ENCODE peak calls at places on chromosomes 6 and 20, in nine cellular contexts. Y, F, H, J, Q, L, M, U and G are unnamed samples.

GRCh38 chr6:39092124-39092523 is 22.9 kb downstream of the SAYSD1 start:
- DNase-seq in Y (no peak), F (no peak), H (no peak), J (no peak), Q (no peak), L (peak; percentile 41), M (no peak), U (no peak), G (no peak)

GRCh38 chr6:38725414-38726183 is 10.5 kb downstream of the DNAH8 start:
- DNase-seq in Y (no peak), F (no peak), H (no peak), J (no peak), Q (no peak), L (no peak), M (no peak), U (no peak), G (no peak)

GRCh38 chr6:39214846-39215639 is 14.2 kb downstream of the KCNK5 start:
- DNase-seq in Y (peak; percentile 50), F (no peak), H (peak; percentile 82), J (no peak), Q (no peak), L (peak; percentile 75), M (no peak), U (no peak), G (no peak)

GRCh38 chr6:160973311-160973710 is 18.3 kb upstream of the MAP3K4 start:
- DNase-seq in Y (peak; percentile 53), F (no peak), H (no peak), J (no peak), Q (no peak), L (no peak), M (peak; percentile 76), U (no peak), G (no peak)

GRCh38 chr20:52269327-52269726 is 77.7 kb upstream of the ZFP64 start:
- DNase-seq in Y (no peak), F (no peak), H (no peak), J (no peak), Q (no peak), L (no peak), M (no peak), U (no peak), G (no peak)

GRCh38 chr6:117494694-117495318 is 12.3 kb downstream of the DCBLD1 start:
- DNase-seq in Y (no peak), F (no peak), H (no peak), J (no peak), Q (no peak), L (no peak), M (no peak), U (no peak), G (no peak)

GRCh38 chr6:113560376-113560775 is 296.8 kb upstream of the MARCKS start:
- DNase-seq in Y (no peak), F (no peak), H (no peak), J (no peak), Q (no peak), L (no peak), M (no peak), U (no peak), G (no peak)

GRCh38 chr6:149249370-149250357 is 67.8 kb upstream of the TAB2 start:
- DNase-seq in Y (no peak), F (no peak), H (no peak), J (no peak), Q (no peak), L (no peak), M (no peak), U (no peak), G (no peak)

GRCh38 chr6:66865771-66866170 is 1158.7 kb upstream of the EYS start:
- DNase-seq in Y (no peak), F (no peak), H (no peak), J (no peak), Q (no peak), L (no peak), M (no peak), U (no peak), G (no peak)

GRCh38 chr6:37731888-37732287 is 34.2 kb upstream of the MDGA1 start:
- DNase-seq in Y (no peak), F (peak; percentile 9), H (no peak), J (no peak), Q (no peak), L (peak; percentile 8), M (no peak), U (peak; percentile 31), G (no peak)

GRCh38 chr6:44072452-44072958 is 54.7 kb downstream of the MRPL14 start:
- DNase-seq in Y (no peak), F (no peak), H (no peak), J (no peak), Q (no peak), L (no peak), M (no peak), U (no peak), G (no peak)

GRCh38 chr6:25179051-25179778 is 100.0 kb upstream of the CARMIL1 start:
- DNase-seq in Y (no peak), F (no peak), H (no peak), J (no peak), Q (no peak), L (no peak), M (no peak), U (no peak), G (no peak)

GRCh38 chr20:52190437-52191131 is 995 bp downstream of the ZFP64 start:
- DNase-seq in Y (peak; percentile 36), F (peak; percentile 12), H (no peak), J (peak; percentile 20), Q (peak; percentile 23), L (peak; percentile 53), M (no peak), U (peak; percentile 22), G (peak; percentile 20)

GRCh38 chr6:87430499-87430898 is 22.7 kb downstream of the CFAP206 start:
- DNase-seq in Y (no peak), F (no peak), H (no peak), J (no peak), Q (no peak), L (no peak), M (no peak), U (no peak), G (no peak)

GRCh38 chr6:7172605-7173185 is 64.9 kb downstream of the RREB1 start:
- DNase-seq in Y (peak; percentile 68), F (no peak), H (no peak), J (no peak), Q (no peak), L (peak; percentile 58), M (no peak), U (no peak), G (no peak)

GRCh38 chr6:112029045-112029822 is 24.7 kb upstream of the CCN6 start:
- DNase-seq in Y (peak; percentile 69), F (peak; percentile 57), H (no peak), J (peak; percentile 60), Q (peak; percentile 52), L (peak; percentile 79), M (peak; percentile 75), U (peak; percentile 51), G (peak; percentile 18)

GRCh38 chr6:55040102-55040848 is 134.0 kb upstream of the HCRTR2 start:
- DNase-seq in Y (no peak), F (no peak), H (no peak), J (no peak), Q (no peak), L (no peak), M (no peak), U (no peak), G (no peak)

GRCh38 chr6:107554918-107555317 is 65.0 kb downstream of the SOBP start:
- DNase-seq in Y (no peak), F (no peak), H (no peak), J (no peak), Q (no peak), L (no peak), M (no peak), U (no peak), G (no peak)

GRCh38 chr20:16732506-16733152 is 2.8 kb downstream of the SNRPB2 start:
- DNase-seq in Y (no peak), F (no peak), H (no peak), J (peak; percentile 4), Q (no peak), L (no peak), M (no peak), U (no peak), G (no peak)

GRCh38 chr20:59207742-59208357 is 44.2 kb downstream of the ZNF831 start:
- DNase-seq in Y (peak; percentile 56), F (peak; percentile 55), H (no peak), J (peak; percentile 71), Q (peak; percentile 46), L (peak; percentile 40), M (peak; percentile 57), U (peak; percentile 65), G (peak; percentile 49)

GRCh38 chr6:136654086-136654485 is 103.9 kb upstream of the MAP7 start:
- DNase-seq in Y (no peak), F (no peak), H (no peak), J (no peak), Q (no peak), L (no peak), M (no peak), U (no peak), G (no peak)

GRCh38 chr6:151317206-151317994 is 74.0 kb downstream of the ZBTB2 start:
- DNase-seq in Y (no peak), F (no peak), H (no peak), J (no peak), Q (no peak), L (no peak), M (no peak), U (no peak), G (no peak)